ENCODE peak calls at places on chromosomes 4 and X, in four cellular contexts. Z, V, S and C are unnamed samples.

GRCh38 chr4:186587416-186588018 is 32.1 kb upstream of the MTNR1A start:
- DNase-seq in Z (peak; percentile 19), V (peak; percentile 36), S (peak; percentile 68), C (no peak)

GRCh38 chrX:19990225-19990518 is 689 bp downstream of the BCLAF3 start:
- DNase-seq in Z (no peak), V (no peak), S (no peak), C (no peak)

GRCh38 chrX:17750436-17750835 is 13.1 kb downstream of the SCML1 start:
- DNase-seq in Z (no peak), S (no peak), V (no peak), C (no peak)

GRCh38 chr4:118969359-118969758 is 80.7 kb downstream of the SYNPO2 start:
- DNase-seq in Z (peak; percentile 81), S (no peak), V (no peak), C (no peak)

GRCh38 chr4:105594094-105595010 is 41.9 kb downstream of the ARHGEF38 start:
- DNase-seq in S (no peak), V (no peak), Z (no peak), C (peak; percentile 25)

GRCh38 chrX:148457279-148457678 is 43.1 kb upstream of the AFF2 start:
- DNase-seq in S (peak; percentile 19), V (no peak), Z (no peak), C (no peak)

GRCh38 chr4:17619416-17620105 is 5.1 kb downstream of the MED28 start:
- DNase-seq in V (peak; percentile 64), Z (peak; percentile 76), S (no peak), C (no peak)

GRCh38 chrX:103640401-103641155 is 11.8 kb downstream of the TCEAL1 start:
- DNase-seq in Z (no peak), S (no peak), V (no peak), C (no peak)

GRCh38 chr4:8215001-8215427 is 15.9 kb downstream of the SH3TC1 start:
- DNase-seq in S (no peak), Z (peak; percentile 68), V (peak; percentile 72), C (peak; percentile 51)

DNA sequence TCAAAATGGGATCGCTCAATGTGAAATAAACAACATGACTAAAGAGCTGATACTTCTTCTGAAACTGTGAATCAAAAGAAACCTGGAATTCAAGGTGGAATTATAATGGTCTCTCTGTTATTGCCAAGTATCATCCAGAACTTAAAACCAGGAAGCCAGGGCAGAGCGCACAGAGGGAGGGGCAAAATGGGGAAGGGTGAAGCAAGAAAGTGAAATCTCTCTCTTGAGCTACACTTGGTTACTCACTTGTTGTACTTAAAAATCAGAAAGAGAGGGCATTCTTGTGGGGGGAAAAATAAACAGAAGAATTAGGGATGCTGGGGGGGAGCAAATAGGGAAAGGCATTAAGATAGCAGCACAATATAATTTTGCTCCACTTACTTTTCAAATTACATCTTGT is 269.9 kb downstream of the MAPK10 start:
- DNase-seq in Z (no peak), V (no peak), S (no peak), C (no peak)
- H3K4me3 ChIP-seq in Z (no peak overlapping the region), V (no peak overlapping the region), S (no peak overlapping the region), C (no peak overlapping the region)

DNA sequence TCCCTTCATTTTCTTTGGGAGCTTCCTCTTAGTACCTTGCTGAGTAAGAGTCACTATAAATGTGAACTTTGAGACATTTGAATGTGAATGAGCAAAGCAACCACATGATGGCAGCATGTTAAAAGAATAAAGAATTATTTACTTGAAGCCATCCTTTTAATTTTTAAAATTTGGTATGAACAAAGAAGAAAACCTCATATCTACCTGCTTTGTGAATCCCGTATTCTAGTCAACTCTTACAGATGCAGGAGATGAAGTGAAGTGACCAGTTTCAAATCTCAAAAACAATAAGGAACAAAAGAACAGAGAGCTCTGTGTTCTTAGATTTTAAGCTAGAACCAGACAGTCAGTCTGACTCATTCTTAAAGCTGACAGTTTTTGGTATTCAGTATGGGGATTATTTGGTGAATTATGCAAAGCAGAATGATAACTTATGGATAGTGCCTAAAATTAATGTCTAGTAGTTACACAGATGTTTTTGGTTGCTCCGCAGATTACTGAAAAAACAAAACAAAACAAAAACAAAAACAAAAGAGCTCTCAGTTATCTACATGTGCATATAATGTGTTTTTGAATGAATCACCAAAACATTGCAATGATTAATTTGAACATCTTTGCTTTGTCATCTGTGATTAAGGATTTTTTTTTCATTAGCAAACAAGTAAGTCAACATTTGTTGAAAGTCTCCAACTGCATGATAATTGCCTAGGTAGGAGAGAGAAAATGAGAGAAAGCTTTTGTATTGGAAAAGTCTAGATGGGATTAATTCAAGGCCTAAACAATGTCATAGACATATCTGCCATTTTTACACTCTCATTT is 48.2 kb upstream of the H2AZ1 start:
- DNase-seq in S (no peak), V (no peak), Z (no peak), C (peak; percentile 10)
- TF ChIP-seq CTCF in S (no peak), V (peak; percentile 55), Z (no peak), C (peak; percentile 29)

GRCh38 chrX:100296183-100296753 is 113.8 kb downstream of the PCDH19 start:
- DNase-seq in Z (no peak), V (no peak), S (peak; percentile 19), C (no peak)
- H3K27me3 ChIP-seq in Z (peaks cover 8% of the 10 kb centered on the region), V (no peaks in the 10 kb centered on the region), S (no peaks in the 10 kb centered on the region), C (no peaks in the 10 kb centered on the region)

DNA sequence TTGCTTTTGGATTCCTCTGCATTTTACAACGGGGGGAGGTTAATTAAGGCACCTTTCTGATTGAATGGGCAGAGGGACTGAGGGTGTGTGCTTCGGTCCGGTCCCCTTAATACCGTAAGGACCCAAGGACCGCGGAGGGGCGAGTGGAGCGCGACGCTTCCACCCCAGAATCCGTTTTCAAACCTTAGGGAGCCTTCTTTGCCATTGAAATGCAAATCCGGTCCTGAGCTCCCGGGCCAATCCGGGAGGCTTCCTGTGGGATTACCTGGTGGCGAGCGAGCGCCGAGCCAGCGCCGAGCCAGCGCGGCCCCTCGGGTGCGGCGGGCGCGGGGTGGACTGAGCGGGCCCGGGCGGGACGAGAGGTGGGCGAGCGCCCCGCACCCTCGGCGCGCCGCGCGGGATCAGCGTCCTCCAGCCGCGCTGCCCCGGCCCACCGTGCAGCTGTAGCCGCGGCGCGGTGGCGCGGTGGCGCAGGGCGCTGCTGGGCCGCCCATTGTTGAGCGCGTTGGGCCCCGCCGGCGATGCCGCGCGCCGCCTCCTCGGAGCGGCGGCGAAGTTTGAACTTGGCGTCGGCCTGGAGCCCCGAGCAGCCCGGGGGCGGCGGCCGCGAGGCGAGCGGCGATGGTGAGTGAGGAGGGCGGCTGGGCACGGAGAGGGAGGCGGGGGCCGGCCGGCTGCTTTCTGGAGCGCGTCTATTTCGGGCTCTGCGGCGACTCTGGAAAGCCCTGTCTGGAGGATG is 208.7 kb downstream of the SOWAHB start:
- DNase-seq in S (peak; percentile 62), Z (no peak), V (no peak), C (no peak)
- H3K4me3 ChIP-seq in S (peak overlapping the region; percentile 58), Z (peak overlapping the region; percentile 61), V (peak overlapping the region; percentile 72), C (peak overlapping the region; percentile 80)

GRCh38 chr4:102620697-102621497 is 119.7 kb downstream of the NFKB1 start:
- DNase-seq in S (no peak), Z (peak; percentile 28), V (peak; percentile 38), C (peak; percentile 69)

GRCh38 chr4:102625232-102625930 is 124.2 kb downstream of the NFKB1 start:
- DNase-seq in S (peak; percentile 51), Z (no peak), V (no peak), C (no peak)

GRCh38 chr4:102627831-102628523 is 126.8 kb downstream of the NFKB1 start:
- DNase-seq in Z (no peak), S (no peak), V (peak; percentile 2), C (peak; percentile 45)

GRCh38 chr4:102623622-102624021 is 122.5 kb downstream of the NFKB1 start:
- DNase-seq in S (no peak), Z (no peak), V (peak; percentile 48), C (no peak)
- TF ChIP-seq CTCF in S (no peak), Z (no peak), V (peak; percentile 61), C (peak; percentile 40)

GRCh38 chr4:173699841-173700475 is 169.9 kb upstream of the HAND2 start:
- DNase-seq in V (no peak), Z (no peak), S (no peak), C (no peak)

GRCh38 chr4:173696011-173696410 is 166.0 kb upstream of the HAND2 start:
- DNase-seq in Z (no peak), V (no peak), S (no peak), C (no peak)

GRCh38 chr4:173696551-173696950 is 166.5 kb upstream of the HAND2 start:
- DNase-seq in V (no peak), S (no peak), Z (no peak), C (no peak)

GRCh38 chr4:173698557-173699262 is 168.7 kb upstream of the HAND2 start:
- DNase-seq in S (no peak), Z (no peak), V (no peak), C (no peak)

GRCh38 chr4:173697840-173698239 is 167.8 kb upstream of the HAND2 start:
- DNase-seq in Z (no peak), S (no peak), V (no peak), C (no peak)
- H3K27me3 ChIP-seq in Z (no peaks in the 10 kb centered on the region), S (no peaks in the 10 kb centered on the region), V (no peaks in the 10 kb centered on the region), C (no peaks in the 10 kb centered on the region)

GRCh38 chr4:41644915-41645295 is 103.6 kb downstream of the PHOX2B start:
- DNase-seq in S (no peak), Z (no peak), V (no peak), C (no peak)

GRCh38 chr4:41645716-41646115 is 102.8 kb downstream of the PHOX2B start:
- DNase-seq in S (no peak), Z (no peak), V (no peak), C (no peak)

GRCh38 chr4:41647368-41647767 is 101.2 kb downstream of the PHOX2B start:
- DNase-seq in S (no peak), Z (no peak), V (no peak), C (no peak)

GRCh38 chr4:41646862-41647261 is 101.7 kb downstream of the PHOX2B start:
- DNase-seq in V (no peak), Z (no peak), S (no peak), C (no peak)

GRCh38 chr4:41644288-41644914 is 104.1 kb downstream of the PHOX2B start:
- DNase-seq in Z (peak; percentile 71), V (no peak), S (peak; percentile 78), C (no peak)
- H3K4me3 ChIP-seq in Z (peak overlapping the region; percentile 37), V (no peak overlapping the region), S (no peak overlapping the region), C (no peak overlapping the region)

GRCh38 chr4:165343353-165344191 is 16.1 kb downstream of the MSMO1 start:
- DNase-seq in V (no peak), Z (no peak), S (no peak), C (no peak)
- TF ChIP-seq CTCF in V (peak; percentile 48), Z (no peak), S (peak; percentile 34), C (peak; percentile 31)